ENCODE peak calls at places on chromosomes 4 and X, in six cellular contexts. N is dorsolateral prefrontal cortex; D is CD4-positive, alpha-beta memory T cell; I is lower lobe of right lung; J is CD4-positive, CD25-positive, alpha-beta regulatory T cell; B is A549. H is an unnamed sample.

GRCh38 chrX:102154218-102154860 is 1.4 kb downstream of the BEX5 start:
- DNase-seq in N (peak), D (no peak), I (no peak), J (peak), B (no peak), H (no peak)

GRCh38 chrX:65463550-65463949 is 71.0 kb downstream of the LAS1L start:
- DNase-seq in N (no peak), D (no peak), I (no peak), J (no peak), B (no peak), H (no peak)

GRCh38 chr4:25813705-25814104 is 49.1 kb downstream of the SEL1L3 start:
- DNase-seq in N (no peak), D (no peak), I (no peak), J (no peak), B (peak), H (no peak)

GRCh38 chrX:21735753-21736127 is 22.2 kb downstream of the SMPX start:
- DNase-seq in N (no peak), D (no peak), I (no peak), J (no peak), B (no peak), H (no peak)

GRCh38 chrX:96389314-96390048 is 295.2 kb upstream of the DIAPH2 start:
- DNase-seq in N (no peak), D (no peak), I (no peak), J (no peak), B (no peak), H (no peak)

GRCh38 chr4:76950846-76951321 is 1.3 kb downstream of the SEPTIN11 start:
- DNase-seq in N (no peak), D (no peak), I (peak), J (no peak), B (peak), H (no peak)

GRCh38 chrX:68991691-68992345 is 163.0 kb downstream of the EFNB1 start:
- DNase-seq in N (no peak), D (no peak), I (no peak), J (no peak), B (no peak), H (no peak)

GRCh38 chrX:76253432-76253831 is 80.6 kb downstream of the PBDC1 start:
- DNase-seq in N (no peak), D (peak), I (no peak), J (peak), B (peak), H (peak)

GRCh38 chrX:129876734-129877395 is 29.1 kb upstream of the UTP14A start:
- DNase-seq in N (no peak), D (no peak), I (no peak), J (no peak), B (peak), H (no peak)

GRCh38 chr4:8719421-8719820 is 126.9 kb downstream of the CPZ start:
- DNase-seq in N (peak), D (no peak), I (peak), J (no peak), B (no peak), H (no peak)

GRCh38 chr4:8722556-8722955 is 130.0 kb downstream of the CPZ start:
- DNase-seq in N (no peak), D (no peak), I (peak), J (no peak), B (no peak), H (no peak)

GRCh38 chr4:8723222-8723980 is 130.8 kb downstream of the CPZ start:
- DNase-seq in N (peak), D (no peak), I (peak), J (no peak), B (no peak), H (no peak)

GRCh38 chr4:8724436-8725070 is 132.0 kb downstream of the CPZ start:
- DNase-seq in N (peak), D (no peak), I (peak), J (no peak), B (no peak), H (no peak)

GRCh38 chr4:8721621-8722020 is 129.1 kb downstream of the CPZ start:
- DNase-seq in N (no peak), D (no peak), I (peak), J (no peak), B (no peak), H (no peak)
- H3K27ac ChIP-seq in N (no peak), D (no peak), I (no peak), J (no peak), B (no peak), H (no peak)

GRCh38 chrX:137569470-137569891 is 3.6 kb downstream of the ZIC3 start:
- DNase-seq in N (no peak), D (no peak), I (no peak), J (no peak), B (no peak), H (no peak)

GRCh38 chrX:137565921-137566745 is at the start of gene ZIC3:
- DNase-seq in N (peak), D (no peak), I (peak), J (no peak), B (no peak), H (peak)

GRCh38 chrX:137566746-137567473 is 983 bp downstream of the ZIC3 start:
- DNase-seq in N (no peak), D (no peak), I (no peak), J (no peak), B (no peak), H (no peak)

GRCh38 chrX:137567474-137568232 is 1.7 kb downstream of the ZIC3 start:
- DNase-seq in N (no peak), D (no peak), I (no peak), J (no peak), B (no peak), H (no peak)

DNA sequence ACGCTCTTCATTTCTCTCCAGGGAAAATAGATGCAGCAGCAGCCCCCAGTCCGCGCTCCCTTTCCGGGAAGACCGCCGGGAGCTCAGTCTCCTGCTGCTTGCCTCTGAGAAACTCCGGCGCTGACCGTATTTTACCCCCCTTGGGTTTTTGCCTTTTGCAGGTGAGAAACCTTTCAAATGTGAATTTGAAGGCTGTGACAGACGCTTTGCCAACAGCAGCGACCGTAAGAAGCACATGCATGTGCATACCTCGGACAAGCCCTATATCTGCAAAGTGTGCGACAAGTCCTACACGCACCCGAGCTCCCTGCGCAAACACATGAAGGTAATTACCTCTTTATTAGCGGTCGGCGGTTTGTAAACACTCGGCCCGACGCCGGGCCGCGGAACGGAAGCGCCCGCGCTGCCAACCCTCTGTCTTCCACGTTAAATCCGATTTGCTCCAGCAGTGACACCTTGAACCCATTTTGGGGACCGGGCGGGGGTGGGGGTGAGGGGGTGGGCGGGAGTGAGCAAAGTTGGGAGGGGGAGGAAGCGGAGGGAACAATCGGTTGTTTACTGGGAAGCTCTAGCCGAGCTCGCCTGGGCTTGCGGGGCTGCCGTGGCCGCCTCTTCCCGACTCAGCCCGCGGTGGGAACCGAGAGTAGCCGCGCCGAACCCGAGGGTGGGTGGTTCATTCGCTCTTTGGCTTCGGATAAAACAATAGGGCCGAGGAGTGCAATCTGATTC is 3.0 kb downstream of the ZIC3 start:
- DNase-seq in N (no peak), D (no peak), I (no peak), J (no peak), B (no peak), H (no peak)
- H3K27ac ChIP-seq in N (no peak), D (no peak), I (no peak), J (no peak), B (no peak), H (no peak)

DNA sequence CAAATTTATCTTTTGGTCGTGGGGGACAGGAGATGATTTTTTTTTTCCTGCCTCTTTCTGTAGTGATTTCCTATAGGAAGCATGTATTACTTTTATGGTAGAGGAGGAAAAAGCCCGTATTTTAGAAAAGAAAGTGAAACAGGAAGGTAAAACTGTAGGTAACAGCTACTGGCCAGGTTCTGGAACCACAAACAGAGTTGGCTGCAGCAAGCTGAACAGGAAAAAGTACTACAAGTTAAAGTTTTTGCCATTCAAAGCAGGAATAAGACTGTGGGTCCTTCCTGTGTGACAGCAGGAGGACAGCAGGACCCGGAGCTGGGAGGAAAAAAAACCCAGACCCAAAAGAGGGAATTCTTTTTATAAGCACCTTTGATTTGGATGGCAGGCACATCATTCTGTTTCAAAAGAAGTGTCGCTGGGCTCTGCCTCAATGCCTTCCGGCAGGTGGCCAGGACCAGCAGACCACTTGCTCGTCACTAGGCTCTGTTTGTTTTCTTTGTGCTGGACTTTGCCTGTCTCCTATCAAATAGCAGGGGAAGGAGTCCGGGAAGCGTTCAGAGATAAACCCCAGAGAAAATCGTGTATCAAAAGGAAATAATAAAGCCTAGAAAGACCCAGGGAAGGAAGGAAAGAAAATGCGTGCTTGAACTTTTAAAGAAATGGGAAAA is 277.9 kb downstream of the ADGRA3 start:
- DNase-seq in N (no peak), D (no peak), I (no peak), J (no peak), B (no peak), H (no peak)
- H3K27ac ChIP-seq in N (no peak), D (no peak), I (no peak), J (no peak), B (no peak), H (no peak)

GRCh38 chrX:2626750-2627149 is 64.3 kb upstream of the CD99 start:
- DNase-seq in N (no peak), D (no peak), I (no peak), J (no peak), B (no peak), H (no peak)

GRCh38 chrX:2627272-2627867 is 63.7 kb upstream of the CD99 start:
- DNase-seq in N (no peak), D (peak), I (no peak), J (peak), B (peak), H (no peak)

GRCh38 chrX:2628751-2629315 is 62.3 kb upstream of the CD99 start:
- DNase-seq in N (no peak), D (peak), I (no peak), J (peak), B (no peak), H (no peak)

GRCh38 chrX:2631743-2632532 is 59.2 kb upstream of the CD99 start:
- DNase-seq in N (no peak), D (no peak), I (no peak), J (no peak), B (no peak), H (no peak)

GRCh38 chrX:2629316-2630168 is 61.6 kb upstream of the CD99 start:
- DNase-seq in N (no peak), D (peak), I (no peak), J (peak), B (no peak), H (no peak)
- H3K27ac ChIP-seq in N (no peak), D (peak), I (peak), J (peak), B (peak), H (no peak)

GRCh38 chrX:38806054-38806389 is 4.8 kb downstream of the MID1IP1 start:
- DNase-seq in N (no peak), D (no peak), I (no peak), J (no peak), B (peak), H (no peak)
- H3K27ac ChIP-seq in N (peak), D (peak), I (peak), J (peak), B (peak), H (peak)

GRCh38 chr4:88162636-88163035 is 4.2 kb upstream of the ABCG2 start:
- DNase-seq in N (no peak), D (no peak), I (no peak), J (no peak), B (no peak), H (no peak)

GRCh38 chr4:88163286-88163685 is 4.8 kb upstream of the ABCG2 start:
- DNase-seq in N (no peak), D (no peak), I (no peak), J (no peak), B (no peak), H (no peak)

GRCh38 chr4:88158360-88159136 is at the start of gene ABCG2:
- DNase-seq in N (peak), D (peak), I (peak), J (peak), B (peak), H (no peak)

GRCh38 chr4:88159137-88159725 is 792 bp upstream of the ABCG2 start:
- DNase-seq in N (peak), D (no peak), I (peak), J (no peak), B (peak), H (no peak)

GRCh38 chr4:88158038-88158359 is 440 bp downstream of the ABCG2 start:
- DNase-seq in N (no peak), D (no peak), I (no peak), J (no peak), B (no peak), H (no peak)
- H3K27ac ChIP-seq in N (no peak), D (no peak), I (peak), J (no peak), B (peak), H (no peak)

GRCh38 chrX:14504960-14505538 is 24.3 kb upstream of the GLRA2 start:
- DNase-seq in N (no peak), D (no peak), I (no peak), J (no peak), B (no peak), H (no peak)
- H3K27ac ChIP-seq in N (no peak), D (no peak), I (no peak), J (no peak), B (no peak), H (no peak)

GRCh38 chr4:123342498-123342897 is 54.1 kb upstream of the SPRY1 start:
- DNase-seq in N (no peak), D (no peak), I (no peak), J (no peak), B (no peak), H (no peak)
- H3K27ac ChIP-seq in N (no peak), D (no peak), I (no peak), J (no peak), B (no peak), H (no peak)

H was measured in caudate nucleus.